ENCODE peak calls at places on chromosomes 12 and 14, in seven cellular contexts. One of them, this sample, is unnamed.

GRCh38 chr12:8844665-8845064 is 22.2 kb downstream of the A2ML1 start:
- DNase-seq in GM23338: no peak
- DNase-seq in effector memory CD4-positive, alpha-beta T cell: no peak
- DNase-seq in stomach: peak; percentile 57
- DNase-seq in uterus: peak; percentile 73
- DNase-seq in A549: no peak
- DNase-seq in ascending aorta: no peak
- DNase-seq in this sample: peak; percentile 30

GRCh38 chr12:76300297-76300665 is 47.9 kb downstream of the BBS10 start:
- DNase-seq in ascending aorta: no peak
- DNase-seq in effector memory CD4-positive, alpha-beta T cell: no peak
- DNase-seq in uterus: no peak
- DNase-seq in A549: no peak
- DNase-seq in stomach: no peak
- DNase-seq in GM23338: no peak
- DNase-seq in this sample: no peak

GRCh38 chr12:25089738-25090137 is 105.2 kb downstream of the DNAI7 start:
- DNase-seq in A549: no peak
- DNase-seq in GM23338: no peak
- DNase-seq in stomach: peak; percentile 41
- DNase-seq in ascending aorta: no peak
- DNase-seq in uterus: no peak
- DNase-seq in effector memory CD4-positive, alpha-beta T cell: no peak
- DNase-seq in this sample: no peak

GRCh38 chr12:121968880-121969279 is 50.5 kb downstream of the CFAP251 start:
- DNase-seq in A549: no peak
- DNase-seq in stomach: no peak
- DNase-seq in uterus: no peak
- DNase-seq in effector memory CD4-positive, alpha-beta T cell: no peak
- DNase-seq in ascending aorta: no peak
- DNase-seq in GM23338: no peak
- DNase-seq in this sample: no peak

GRCh38 chr12:6268484-6269157 is 41.9 kb upstream of the PLEKHG6 start:
- DNase-seq in stomach: no peak
- DNase-seq in effector memory CD4-positive, alpha-beta T cell: no peak
- DNase-seq in uterus: no peak
- DNase-seq in GM23338: peak; percentile 20
- DNase-seq in A549: no peak
- DNase-seq in ascending aorta: no peak
- DNase-seq in this sample: no peak

GRCh38 chr14:63542231-63542999 is 762 bp downstream of the PPP2R5E start:
- DNase-seq in ascending aorta: no peak
- DNase-seq in GM23338: peak; percentile 67
- DNase-seq in uterus: peak; percentile 20
- DNase-seq in A549: no peak
- DNase-seq in stomach: no peak
- DNase-seq in effector memory CD4-positive, alpha-beta T cell: no peak
- DNase-seq in this sample: no peak

GRCh38 chr12:12349711-12350665 is at the start of gene MANSC1:
- DNase-seq in GM23338: peak; percentile 86
- DNase-seq in uterus: peak; percentile 61
- DNase-seq in effector memory CD4-positive, alpha-beta T cell: peak; percentile 34
- DNase-seq in ascending aorta: no peak
- DNase-seq in stomach: peak; percentile 78
- DNase-seq in A549: peak; percentile 58
- DNase-seq in this sample: peak; percentile 69

GRCh38 chr14:95043732-95044462 is 113.4 kb downstream of the DICER1 start:
- DNase-seq in GM23338: no peak
- DNase-seq in A549: no peak
- DNase-seq in effector memory CD4-positive, alpha-beta T cell: no peak
- DNase-seq in stomach: no peak
- DNase-seq in uterus: no peak
- DNase-seq in ascending aorta: no peak
- DNase-seq in this sample: no peak

GRCh38 chr14:22432348-22432976 is 156.6 kb downstream of the DAD1 start:
- DNase-seq in stomach: peak; percentile 65
- DNase-seq in uterus: peak; percentile 62
- DNase-seq in effector memory CD4-positive, alpha-beta T cell: no peak
- DNase-seq in ascending aorta: no peak
- DNase-seq in A549: peak; percentile 77
- DNase-seq in GM23338: peak; percentile 16
- DNase-seq in this sample: peak; percentile 40

GRCh38 chr14:92670177-92670576 is 78.2 kb downstream of the LGMN start:
- DNase-seq in stomach: no peak
- DNase-seq in A549: peak; percentile 33
- DNase-seq in ascending aorta: no peak
- DNase-seq in GM23338: no peak
- DNase-seq in uterus: no peak
- DNase-seq in effector memory CD4-positive, alpha-beta T cell: no peak
- DNase-seq in this sample: no peak

GRCh38 chr12:56645717-56646446 is at the start of gene ATP5F1B:
- DNase-seq in A549: peak; percentile 100
- DNase-seq in GM23338: peak; percentile 100
- DNase-seq in ascending aorta: peak; percentile 97
- DNase-seq in stomach: peak; percentile 98
- DNase-seq in uterus: peak; percentile 99
- DNase-seq in effector memory CD4-positive, alpha-beta T cell: peak; percentile 89
- DNase-seq in this sample: peak; percentile 93
- H3K27ac ChIP-seq in A549: peak within 1 kb of the TSS; percentile 91
- H3K27ac ChIP-seq in GM23338: peak within 1 kb of the TSS; percentile 21
- H3K27ac ChIP-seq in ascending aorta: peak within 1 kb of the TSS; percentile 91
- H3K27ac ChIP-seq in stomach: peak within 1 kb of the TSS; percentile 95
- H3K27ac ChIP-seq in uterus: peak within 1 kb of the TSS; percentile 96
- H3K27ac ChIP-seq in effector memory CD4-positive, alpha-beta T cell: peak within 1 kb of the TSS; percentile 86
- H3K27ac ChIP-seq in this sample: peak within 1 kb of the TSS; percentile 92

GRCh38 chr14:33682746-33683145 is 268.1 kb downstream of the EGLN3 start:
- DNase-seq in A549: no peak
- DNase-seq in GM23338: no peak
- DNase-seq in stomach: peak; percentile 26
- DNase-seq in uterus: peak; percentile 32
- DNase-seq in ascending aorta: no peak
- DNase-seq in effector memory CD4-positive, alpha-beta T cell: no peak
- DNase-seq in this sample: no peak
- H3K27ac ChIP-seq in A549: no peak overlapping the region
- H3K27ac ChIP-seq in GM23338: no peak overlapping the region
- H3K27ac ChIP-seq in stomach: no peak overlapping the region
- H3K27ac ChIP-seq in uterus: no peak overlapping the region
- H3K27ac ChIP-seq in ascending aorta: no peak overlapping the region
- H3K27ac ChIP-seq in effector memory CD4-positive, alpha-beta T cell: no peak overlapping the region
- H3K27ac ChIP-seq in this sample: no peak overlapping the region

DNA sequence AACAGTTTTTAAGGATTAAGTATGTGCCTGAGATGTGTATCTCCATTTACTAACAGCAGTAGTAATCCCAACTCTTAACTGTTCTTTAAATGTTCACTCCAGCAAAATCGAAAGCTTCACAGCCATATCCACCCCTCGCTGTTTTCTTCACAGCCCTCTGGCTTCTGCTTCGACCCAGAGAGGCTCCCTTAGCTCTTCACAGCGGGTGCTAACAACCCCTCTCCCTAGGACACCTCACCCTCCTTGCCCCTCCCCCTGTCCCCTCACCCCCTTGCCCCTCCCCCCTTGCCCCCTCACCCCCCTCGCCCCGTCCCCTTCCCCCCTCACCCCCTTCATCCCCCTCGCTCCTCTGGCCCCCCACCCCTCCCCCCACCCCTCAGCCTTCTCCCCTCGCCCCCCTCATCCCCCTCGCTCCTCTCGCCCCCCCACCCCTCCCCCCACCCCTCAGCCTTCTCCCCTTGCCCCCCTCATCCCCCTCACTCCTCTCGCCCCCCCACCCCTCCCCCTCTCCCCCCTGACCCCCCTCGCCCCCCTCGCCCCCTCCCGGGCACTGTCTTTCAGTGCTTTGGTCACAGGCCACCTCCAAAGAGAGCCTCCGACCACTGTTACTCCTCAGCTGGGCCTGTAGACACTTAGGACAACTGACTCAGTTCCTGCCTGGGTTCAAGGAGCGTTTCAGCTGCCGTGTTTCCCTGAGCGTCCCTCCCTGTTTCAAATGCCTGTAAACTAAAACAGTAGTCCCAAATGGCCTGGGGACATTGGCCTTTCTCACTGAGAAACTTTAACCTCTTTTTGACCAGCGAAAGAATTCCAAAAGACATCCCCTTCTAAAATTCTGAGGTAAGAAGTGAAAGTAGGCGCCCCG is 46.0 kb upstream of the DYNC1H1 start:
- DNase-seq in A549: no peak
- DNase-seq in stomach: no peak
- DNase-seq in uterus: no peak
- DNase-seq in effector memory CD4-positive, alpha-beta T cell: no peak
- DNase-seq in GM23338: peak; percentile 47
- DNase-seq in ascending aorta: no peak
- DNase-seq in this sample: no peak
- H3K27ac ChIP-seq in A549: no peak overlapping the region
- H3K27ac ChIP-seq in stomach: no peak overlapping the region
- H3K27ac ChIP-seq in uterus: no peak overlapping the region
- H3K27ac ChIP-seq in effector memory CD4-positive, alpha-beta T cell: no peak overlapping the region
- H3K27ac ChIP-seq in GM23338: peak overlapping the region; percentile 95
- H3K27ac ChIP-seq in ascending aorta: no peak overlapping the region
- H3K27ac ChIP-seq in this sample: no peak overlapping the region

GRCh38 chr14:90273532-90273931 is 17.2 kb downstream of the PSMC1 start:
- DNase-seq in effector memory CD4-positive, alpha-beta T cell: no peak
- DNase-seq in GM23338: no peak
- DNase-seq in ascending aorta: no peak
- DNase-seq in uterus: peak; percentile 20
- DNase-seq in A549: no peak
- DNase-seq in stomach: no peak
- DNase-seq in this sample: no peak

GRCh38 chr14:90275820-90276219 is 19.5 kb downstream of the PSMC1 start:
- DNase-seq in effector memory CD4-positive, alpha-beta T cell: no peak
- DNase-seq in uterus: no peak
- DNase-seq in stomach: no peak
- DNase-seq in A549: no peak
- DNase-seq in ascending aorta: no peak
- DNase-seq in GM23338: no peak
- DNase-seq in this sample: no peak

GRCh38 chr14:90275455-90275814 is 19.1 kb downstream of the PSMC1 start:
- DNase-seq in uterus: no peak
- DNase-seq in A549: no peak
- DNase-seq in ascending aorta: no peak
- DNase-seq in stomach: no peak
- DNase-seq in GM23338: no peak
- DNase-seq in effector memory CD4-positive, alpha-beta T cell: no peak
- DNase-seq in this sample: no peak

GRCh38 chr14:90274019-90274418 is 17.7 kb downstream of the PSMC1 start:
- DNase-seq in uterus: no peak
- DNase-seq in ascending aorta: no peak
- DNase-seq in effector memory CD4-positive, alpha-beta T cell: no peak
- DNase-seq in A549: peak; percentile 30
- DNase-seq in GM23338: no peak
- DNase-seq in stomach: no peak
- DNase-seq in this sample: no peak

GRCh38 chr14:90274808-90275454 is 18.6 kb downstream of the PSMC1 start:
- DNase-seq in GM23338: no peak
- DNase-seq in A549: no peak
- DNase-seq in ascending aorta: no peak
- DNase-seq in uterus: no peak
- DNase-seq in effector memory CD4-positive, alpha-beta T cell: no peak
- DNase-seq in stomach: no peak
- DNase-seq in this sample: no peak
- H3K27ac ChIP-seq in GM23338: no peak overlapping the region
- H3K27ac ChIP-seq in A549: no peak overlapping the region
- H3K27ac ChIP-seq in ascending aorta: peak overlapping the region; percentile 64
- H3K27ac ChIP-seq in uterus: peak overlapping the region; percentile 41
- H3K27ac ChIP-seq in effector memory CD4-positive, alpha-beta T cell: no peak overlapping the region
- H3K27ac ChIP-seq in stomach: peak overlapping the region; percentile 18
- H3K27ac ChIP-seq in this sample: no peak overlapping the region

GRCh38 chr14:58427289-58428010 is at the start of the genes KIAA0586 and TIMM9:
- DNase-seq in stomach: peak; percentile 96
- DNase-seq in GM23338: peak; percentile 98
- DNase-seq in effector memory CD4-positive, alpha-beta T cell: peak; percentile 94
- DNase-seq in A549: peak; percentile 99
- DNase-seq in uterus: peak; percentile 97
- DNase-seq in ascending aorta: peak; percentile 88
- DNase-seq in this sample: peak; percentile 82
- H3K27ac ChIP-seq in stomach: peak within 1 kb of the TSS; percentile 91
- H3K27ac ChIP-seq in GM23338: peak within 1 kb of the TSS; percentile 88
- H3K27ac ChIP-seq in effector memory CD4-positive, alpha-beta T cell: peak within 1 kb of the TSS; percentile 88
- H3K27ac ChIP-seq in A549: peak within 1 kb of the TSS; percentile 97
- H3K27ac ChIP-seq in uterus: peak within 1 kb of the TSS; percentile 91
- H3K27ac ChIP-seq in ascending aorta: peak within 1 kb of the TSS; percentile 91
- H3K27ac ChIP-seq in this sample: peak within 1 kb of the TSS; percentile 85

GRCh38 chr14:55028066-55028465 is 1.0 kb downstream of the SOCS4 start:
- DNase-seq in A549: no peak
- DNase-seq in GM23338: no peak
- DNase-seq in stomach: no peak
- DNase-seq in uterus: no peak
- DNase-seq in effector memory CD4-positive, alpha-beta T cell: no peak
- DNase-seq in ascending aorta: no peak
- DNase-seq in this sample: no peak
- H3K27ac ChIP-seq in A549: peak overlapping the region; percentile 96
- H3K27ac ChIP-seq in GM23338: peak overlapping the region; percentile 100
- H3K27ac ChIP-seq in stomach: peak overlapping the region; percentile 92
- H3K27ac ChIP-seq in uterus: peak overlapping the region; percentile 72
- H3K27ac ChIP-seq in effector memory CD4-positive, alpha-beta T cell: no peak overlapping the region
- H3K27ac ChIP-seq in ascending aorta: no peak overlapping the region
- H3K27ac ChIP-seq in this sample: no peak overlapping the region

GRCh38 chr14:49408187-49408963 is 177.8 kb downstream of the RPS29 start:
- DNase-seq in effector memory CD4-positive, alpha-beta T cell: no peak
- DNase-seq in ascending aorta: no peak
- DNase-seq in GM23338: no peak
- DNase-seq in uterus: no peak
- DNase-seq in stomach: no peak
- DNase-seq in A549: no peak
- DNase-seq in this sample: no peak
- H3K27ac ChIP-seq in effector memory CD4-positive, alpha-beta T cell: no peak overlapping the region
- H3K27ac ChIP-seq in ascending aorta: no peak overlapping the region
- H3K27ac ChIP-seq in GM23338: no peak overlapping the region
- H3K27ac ChIP-seq in uterus: no peak overlapping the region
- H3K27ac ChIP-seq in stomach: no peak overlapping the region
- H3K27ac ChIP-seq in A549: no peak overlapping the region
- H3K27ac ChIP-seq in this sample: no peak overlapping the region

GRCh38 chr12:120536064-120536791 is 2.1 kb downstream of the RNF10 start:
- DNase-seq in GM23338: no peak
- DNase-seq in ascending aorta: no peak
- DNase-seq in uterus: no peak
- DNase-seq in effector memory CD4-positive, alpha-beta T cell: peak; percentile 27
- DNase-seq in A549: no peak
- DNase-seq in stomach: peak; percentile 34
- DNase-seq in this sample: no peak
- H3K27ac ChIP-seq in GM23338: peak overlapping the region; percentile 53
- H3K27ac ChIP-seq in ascending aorta: peak overlapping the region; percentile 73
- H3K27ac ChIP-seq in uterus: peak overlapping the region; percentile 92
- H3K27ac ChIP-seq in effector memory CD4-positive, alpha-beta T cell: peak overlapping the region; percentile 93
- H3K27ac ChIP-seq in A549: peak overlapping the region; percentile 1
- H3K27ac ChIP-seq in stomach: peak overlapping the region; percentile 98
- H3K27ac ChIP-seq in this sample: no peak overlapping the region

GRCh38 chr12:40819427-40820108 is 127.3 kb downstream of the CNTN1 start:
- DNase-seq in effector memory CD4-positive, alpha-beta T cell: no peak
- DNase-seq in A549: peak; percentile 38
- DNase-seq in uterus: no peak
- DNase-seq in stomach: no peak
- DNase-seq in GM23338: peak; percentile 86
- DNase-seq in ascending aorta: no peak
- DNase-seq in this sample: no peak
- H3K27ac ChIP-seq in effector memory CD4-positive, alpha-beta T cell: no peak overlapping the region
- H3K27ac ChIP-seq in A549: peak overlapping the region; percentile 24
- H3K27ac ChIP-seq in uterus: no peak overlapping the region
- H3K27ac ChIP-seq in stomach: no peak overlapping the region
- H3K27ac ChIP-seq in GM23338: no peak overlapping the region
- H3K27ac ChIP-seq in ascending aorta: no peak overlapping the region
- H3K27ac ChIP-seq in this sample: no peak overlapping the region

GRCh38 chr12:131928765-131929529 is at the start of gene PUS1:
- DNase-seq in effector memory CD4-positive, alpha-beta T cell: peak; percentile 89
- DNase-seq in uterus: peak; percentile 94
- DNase-seq in stomach: peak; percentile 93
- DNase-seq in A549: peak; percentile 97
- DNase-seq in GM23338: peak; percentile 96
- DNase-seq in ascending aorta: peak; percentile 67
- DNase-seq in this sample: peak; percentile 65
- H3K27ac ChIP-seq in effector memory CD4-positive, alpha-beta T cell: peak within 1 kb of the TSS; percentile 74
- H3K27ac ChIP-seq in uterus: peak within 1 kb of the TSS; percentile 67
- H3K27ac ChIP-seq in stomach: peak within 1 kb of the TSS; percentile 89
- H3K27ac ChIP-seq in A549: peak within 1 kb of the TSS; percentile 99
- H3K27ac ChIP-seq in GM23338: peak within 1 kb of the TSS; percentile 79
- H3K27ac ChIP-seq in ascending aorta: peak within 1 kb of the TSS; percentile 70
- H3K27ac ChIP-seq in this sample: peak within 1 kb of the TSS; percentile 73

This sample was measured in caudate nucleus.